ENCODE peak calls at places on chromosome 12, in five cellular contexts. J is GM12878, C is HCT116, D is H1, A is SK-N-SH. V is an unnamed sample.

GRCh38 chr12:72511906-72512305 is 239.7 kb downstream of the TRHDE start:
- DNase-seq in J (no peak), C (no peak), D (no peak), A (no peak), V (no peak)

GRCh38 chr12:123045678-123046077 is 65.2 kb downstream of the ARL6IP4 start:
- DNase-seq in J (no peak), C (no peak), D (no peak), A (no peak), V (no peak)

GRCh38 chr12:68930178-68930577 is 2.8 kb downstream of the CPM start:
- DNase-seq in J (no peak), C (no peak), D (no peak), A (no peak), V (no peak)

GRCh38 chr12:4107436-4107878 is 166.1 kb upstream of the CCND2 start:
- DNase-seq in J (peak), C (peak), D (peak), A (peak), V (no peak)

GRCh38 chr12:47789712-47790489 is 16.9 kb downstream of the SLC48A1 start:
- DNase-seq in J (no peak), C (no peak), D (no peak), A (no peak), V (no peak)

GRCh38 chr12:103128862-103129501 is 171.5 kb downstream of the ASCL1 start:
- DNase-seq in J (no peak), C (no peak), D (no peak), A (no peak), V (no peak)

GRCh38 chr12:43338848-43339526 is 213.0 kb downstream of the ADAMTS20 start:
- DNase-seq in J (peak), C (peak), D (peak), A (peak), V (peak)

GRCh38 chr12:12442548-12443071 is 85.7 kb downstream of the BORCS5 start:
- DNase-seq in J (no peak), C (peak), D (no peak), A (no peak), V (no peak)

GRCh38 chr12:12821975-12822374 is 8.8 kb downstream of the DDX47 start:
- DNase-seq in J (no peak), C (no peak), D (no peak), A (no peak), V (no peak)

GRCh38 chr12:122491991-122492390 is 8.7 kb downstream of the ZCCHC8 start:
- DNase-seq in J (no peak), C (no peak), D (no peak), A (no peak), V (no peak)

GRCh38 chr12:81546811-81547210 is 212.3 kb downstream of the PPFIA2 start:
- DNase-seq in J (no peak), C (no peak), D (no peak), A (no peak), V (no peak)

GRCh38 chr12:6182279-6182898 is 17.8 kb upstream of the CD9 start:
- DNase-seq in J (no peak), C (no peak), D (no peak), A (peak), V (no peak)

GRCh38 chr12:6416596-6416995 is 28.2 kb upstream of the CD27 start:
- DNase-seq in J (no peak), C (no peak), D (no peak), A (no peak), V (no peak)

GRCh38 chr12:105317942-105318614 is 12.4 kb upstream of the C12orf75 start:
- DNase-seq in J (no peak), C (no peak), D (no peak), A (no peak), V (no peak)

GRCh38 chr12:54592316-54592715 is 3.9 kb upstream of the PPP1R1A start:
- DNase-seq in J (no peak), C (no peak), D (no peak), A (no peak), V (no peak)

GRCh38 chr12:6697584-6698351 is 2.8 kb downstream of the PIANP start:
- DNase-seq in J (no peak), C (peak), D (no peak), A (peak), V (no peak)

GRCh38 chr12:109797905-109798669 is 35.1 kb downstream of the TRPV4 start:
- DNase-seq in J (no peak), C (no peak), D (no peak), A (peak), V (no peak)

GRCh38 chr12:55797068-55797467 is 20.5 kb downstream of the SARNP start:
- DNase-seq in J (no peak), C (peak), D (no peak), A (peak), V (peak)
- TF ChIP-seq JUND in J (no peak), C (no peak), D (no peak), A (no peak), V (no peak)

GRCh38 chr12:59699408-59700144 is 103.7 kb downstream of the SLC16A7 start:
- DNase-seq in J (no peak), C (no peak), D (no peak), A (no peak), V (no peak)
- TF ChIP-seq JUND in J (no peak), C (no peak), D (no peak), A (no peak), V (no peak)

GRCh38 chr12:117091758-117092510 is 7.3 kb downstream of the TESC start:
- DNase-seq in J (no peak), C (no peak), D (no peak), A (no peak), V (no peak)

GRCh38 chr12:117093918-117094630 is 5.1 kb downstream of the TESC start:
- DNase-seq in J (no peak), C (no peak), D (no peak), A (no peak), V (no peak)

GRCh38 chr12:117093431-117093830 is 5.8 kb downstream of the TESC start:
- DNase-seq in J (no peak), C (no peak), D (no peak), A (no peak), V (no peak)

GRCh38 chr12:117092511-117092780 is 6.8 kb downstream of the TESC start:
- DNase-seq in J (no peak), C (no peak), D (no peak), A (no peak), V (no peak)

GRCh38 chr12:117092886-117093285 is 6.3 kb downstream of the TESC start:
- DNase-seq in J (no peak), C (no peak), D (no peak), A (no peak), V (no peak)
- TF ChIP-seq JUND in J (no peak), C (no peak), D (no peak), A (no peak), V (no peak)

GRCh38 chr12:100229876-100230275 is 29.3 kb downstream of the ACTR6 start:
- DNase-seq in J (no peak), C (no peak), D (no peak), A (no peak), V (peak)
- TF ChIP-seq JUND in J (no peak), C (no peak), D (no peak), A (no peak), V (peak)

DNA sequence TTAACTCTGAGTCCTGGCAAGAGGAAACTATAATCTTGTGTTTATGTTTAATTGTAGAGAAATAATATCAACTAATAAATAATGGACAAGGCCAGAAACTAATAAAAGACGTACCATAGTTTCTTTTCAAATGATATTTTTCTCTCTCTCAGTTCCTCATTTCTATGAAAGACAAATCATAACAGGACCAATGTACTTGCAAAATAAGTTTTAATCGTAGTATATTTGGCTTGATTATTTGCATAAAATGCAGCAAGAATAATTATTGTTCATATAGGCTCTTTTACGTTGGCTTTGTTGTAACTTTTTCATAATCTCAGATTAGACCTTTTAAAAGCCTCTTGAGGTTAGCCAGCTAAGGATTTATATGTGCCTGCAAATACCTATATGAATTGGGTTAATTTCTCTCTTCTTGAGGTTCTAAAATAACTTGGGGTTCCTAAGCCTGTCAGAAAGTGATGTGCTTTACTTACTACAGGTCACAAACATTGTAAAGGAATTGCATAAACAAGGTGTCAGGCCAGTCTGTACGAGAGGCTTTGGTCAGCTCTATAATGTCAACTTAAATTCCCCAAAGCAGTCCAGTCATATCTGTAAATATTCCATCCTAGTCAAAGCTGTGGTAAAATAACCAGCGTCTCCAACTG is 152.8 kb upstream of the PTPRQ start:
- DNase-seq in J (peak), C (no peak), D (no peak), A (no peak), V (no peak)
- TF ChIP-seq JUND in J (peak), C (no peak), D (no peak), A (no peak), V (no peak)

DNA sequence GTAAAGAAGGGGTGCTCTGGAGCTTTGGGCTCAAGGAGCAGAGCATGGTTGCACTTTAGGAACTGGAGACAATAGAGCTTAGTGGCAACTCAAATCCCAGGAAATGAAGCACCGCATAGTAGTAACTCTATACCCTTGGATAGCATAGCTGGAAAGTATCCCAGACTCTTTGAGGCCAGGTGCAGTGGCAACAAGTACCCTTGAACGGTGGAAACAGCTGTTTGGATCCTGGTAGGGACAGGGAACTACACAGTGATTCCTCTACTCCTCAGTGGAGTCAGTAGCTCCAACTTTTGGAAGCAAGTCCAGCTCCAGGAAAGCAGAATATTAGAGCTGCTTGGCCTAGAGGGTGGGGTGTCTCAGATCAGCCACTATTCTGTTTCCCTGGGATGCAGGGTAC is 129.0 kb upstream of the WSCD2 start:
- DNase-seq in J (no peak), C (no peak), D (no peak), A (no peak), V (no peak)
- TF ChIP-seq JUND in J (no peak), C (no peak), D (no peak), A (no peak), V (no peak)